ENCODE peak calls at places on chromosomes 12 and 14, in seven cellular contexts. F is Peyer's patch, U is psoas muscle, B is HCT116, C is IMR-90, M is RWPE1, R is AG04450. N is an unnamed sample.
A peak's percentile ranks its signal among the peaks of the same experiment; 100 is the strongest.

GRCh38 chr14:55807059-55807499 is 227.1 kb downstream of the KTN1 start:
- DNase-seq in B (peak; percentile 70), U (peak; percentile 72), F (peak; percentile 72), C (peak; percentile 80), R (no peak), M (peak; percentile 57), N (peak; percentile 94)

GRCh38 chr14:105474478-105475268 is at the start of gene CRIP2:
- DNase-seq in F (no peak), C (peak; percentile 10), M (peak; percentile 77), B (no peak), U (peak; percentile 52), R (no peak), N (no peak)

GRCh38 chr12:91154131-91154530 is 28.5 kb downstream of the DCN start:
- DNase-seq in M (no peak), R (no peak), F (no peak), C (no peak), B (no peak), U (no peak), N (no peak)

GRCh38 chr14:22305563-22306127 is 283.4 kb downstream of the DAD1 start:
- DNase-seq in U (no peak), R (no peak), F (no peak), C (peak; percentile 33), M (no peak), B (no peak), N (no peak)

GRCh38 chr12:62519043-62519442 is 52.4 kb downstream of the MON2 start:
- DNase-seq in F (no peak), C (no peak), M (no peak), U (no peak), R (no peak), B (no peak), N (no peak)

GRCh38 chr12:89707623-89707991 is 1.0 kb downstream of the ATP2B1 start:
- DNase-seq in U (peak; percentile 21), R (no peak), F (peak; percentile 32), C (no peak), M (no peak), B (no peak), N (no peak)

GRCh38 chr12:92416385-92416812 is 270.8 kb upstream of the BTG1 start:
- DNase-seq in R (no peak), M (no peak), B (no peak), C (no peak), U (no peak), F (no peak), N (no peak)

GRCh38 chr12:15220961-15221885 is at the start of gene RERG:
- DNase-seq in B (peak; percentile 36), C (peak; percentile 63), F (peak; percentile 40), U (peak; percentile 85), M (peak; percentile 61), R (peak; percentile 34), N (no peak)

DNA sequence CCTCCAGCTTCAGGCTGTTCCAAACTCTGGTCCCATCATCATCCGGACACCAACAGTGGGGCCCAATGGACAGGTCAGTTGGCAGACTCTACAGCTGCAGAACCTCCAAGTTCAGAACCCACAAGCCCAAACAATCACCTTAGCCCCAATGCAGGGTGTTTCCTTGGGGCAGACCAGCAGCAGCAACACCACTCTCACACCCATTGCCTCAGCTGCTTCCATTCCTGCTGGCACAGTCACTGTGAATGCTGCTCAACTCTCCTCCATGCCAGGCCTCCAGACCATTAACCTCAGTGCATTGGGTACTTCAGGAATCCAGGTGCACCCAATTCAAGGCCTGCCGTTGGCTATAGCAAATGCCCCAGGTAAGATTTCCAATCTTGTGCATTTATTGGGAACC is 3.3 kb downstream of the SP1 start:
- DNase-seq in C (no peak), B (no peak), R (no peak), U (no peak), M (no peak), F (no peak), N (no peak)
- H3K27ac ChIP-seq in C (peak overlapping the region; percentile 11), B (no peak overlapping the region), R (no peak overlapping the region), U (peak overlapping the region; percentile 97), M (peak overlapping the region; percentile 97), F (peak overlapping the region; percentile 17), N (peak overlapping the region; percentile 99)

GRCh38 chr12:82242729-82243128 is 115.5 kb downstream of the CCDC59 start:
- DNase-seq in C (no peak), F (no peak), B (no peak), U (no peak), M (no peak), R (no peak), N (no peak)
- H3K27ac ChIP-seq in C (no peak overlapping the region), F (no peak overlapping the region), B (no peak overlapping the region), U (no peak overlapping the region), M (no peak overlapping the region), R (no peak overlapping the region), N (no peak overlapping the region)

GRCh38 chr12:11171953-11172675 is 1.1 kb downstream of the SMIM10L1 start:
- DNase-seq in M (no peak), R (no peak), F (no peak), U (no peak), C (peak; percentile 19), B (no peak), N (no peak)
- H3K27ac ChIP-seq in M (peak overlapping the region; percentile 96), R (no peak overlapping the region), F (peak overlapping the region; percentile 96), U (peak overlapping the region; percentile 97), C (peak overlapping the region; percentile 90), B (peak overlapping the region; percentile 94), N (peak overlapping the region; percentile 96)

GRCh38 chr14:29930283-29930682 is 2.6 kb upstream of the PRKD1 start:
- DNase-seq in U (no peak), R (no peak), B (no peak), C (peak; percentile 47), M (peak; percentile 28), F (no peak), N (peak; percentile 6)
- H3K27ac ChIP-seq in U (no peak overlapping the region), R (no peak overlapping the region), B (no peak overlapping the region), C (no peak overlapping the region), M (no peak overlapping the region), F (no peak overlapping the region), N (peak overlapping the region; percentile 14)

DNA sequence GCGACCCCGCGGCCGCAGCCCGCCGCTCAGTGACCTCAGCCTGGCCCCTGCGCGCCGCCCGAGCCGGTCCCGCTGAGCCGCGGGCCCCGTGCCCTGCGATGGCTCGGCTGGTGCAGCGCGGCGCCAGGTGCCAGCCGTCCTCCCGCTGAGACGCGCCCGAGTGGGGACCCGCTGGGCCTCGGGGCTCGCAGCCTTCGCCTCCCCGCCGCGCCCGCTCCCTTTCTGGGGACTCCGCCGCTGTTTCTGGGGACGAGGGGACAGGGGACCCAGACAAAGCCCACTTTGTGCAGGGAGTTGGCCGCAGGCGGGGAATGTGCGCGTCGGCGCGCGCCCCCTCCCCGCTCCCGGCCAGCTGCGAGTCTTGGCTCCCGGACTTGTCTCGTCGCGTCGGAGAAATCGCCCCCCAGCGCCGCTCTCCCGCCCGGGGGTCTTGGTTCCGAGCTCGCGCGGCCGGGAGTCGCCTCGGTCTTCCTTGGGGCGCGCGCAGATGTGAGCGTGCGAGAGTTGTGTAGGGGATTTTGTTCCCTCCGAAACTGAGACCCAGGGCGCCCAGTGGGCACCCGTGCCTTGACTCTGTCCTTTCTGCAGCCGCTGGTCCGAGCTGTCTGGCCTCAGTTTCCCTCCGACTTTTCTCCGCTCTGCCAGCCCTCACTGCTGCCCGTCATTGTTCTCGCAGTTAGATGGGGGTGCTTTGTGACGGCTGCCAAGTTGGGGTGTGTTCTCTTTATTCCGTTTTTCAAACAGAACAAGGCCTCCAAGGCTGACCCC is 765 bp downstream of the VASH1 start:
- DNase-seq in F (peak; percentile 14), C (no peak), U (no peak), M (no peak), R (no peak), B (no peak), N (no peak)
- H3K27ac ChIP-seq in F (peak overlapping the region; percentile 84), C (peak overlapping the region; percentile 6), U (peak overlapping the region; percentile 56), M (peak overlapping the region; percentile 16), R (no peak overlapping the region), B (peak overlapping the region; percentile 76), N (no peak overlapping the region)

GRCh38 chr12:11718768-11719253 is 69.3 kb downstream of the ETV6 start:
- DNase-seq in C (peak; percentile 90), M (no peak), B (no peak), U (no peak), R (no peak), F (no peak), N (peak; percentile 45)
- H3K27ac ChIP-seq in C (peak overlapping the region; percentile 96), M (no peak overlapping the region), B (no peak overlapping the region), U (no peak overlapping the region), R (peak overlapping the region; percentile 87), F (peak overlapping the region; percentile 65), N (peak overlapping the region; percentile 45)

N was measured in epithelial cell of prostate.